ENCODE peak calls at places on chromosome 13, in five cellular contexts. E is SK-N-SH, T is GM12878, H is HepG2, S is HCT116. F is an unnamed sample.

GRCh38 chr13:25397763-25398162 is 26.0 kb downstream of the ATP8A2 start:
- DNase-seq in H (no peak), S (no peak), E (no peak), T (no peak), F (no peak)

GRCh38 chr13:100139822-100140221 is 50.9 kb downstream of the PCCA start:
- DNase-seq in E (no peak), H (peak; percentile 20), T (no peak), S (no peak), F (no peak)

GRCh38 chr13:110560606-110561334 is 752 bp downstream of the RAB20 start:
- DNase-seq in H (peak; percentile 49), E (peak; percentile 71), S (no peak), T (no peak), F (no peak)

GRCh38 chr13:40024578-40024952 is 369.1 kb downstream of the COG6 start:
- DNase-seq in T (no peak), E (no peak), H (no peak), S (no peak), F (no peak)

GRCh38 chr13:96822900-96823299 is 171.4 kb downstream of the OXGR1 start:
- DNase-seq in S (peak; percentile 54), E (peak; percentile 37), T (no peak), H (peak; percentile 50), F (peak; percentile 17)

GRCh38 chr13:41835871-41836270 is 125.0 kb downstream of the VWA8 start:
- DNase-seq in E (peak; percentile 49), H (no peak), S (no peak), T (no peak), F (no peak)

GRCh38 chr13:62185631-62186256 is 770.1 kb upstream of the PCDH20 start:
- DNase-seq in T (no peak), H (no peak), E (no peak), S (no peak), F (no peak)

GRCh38 chr13:33251131-33251629 is 34.4 kb downstream of the STARD13 start:
- DNase-seq in E (peak; percentile 54), H (no peak), S (peak; percentile 31), T (peak; percentile 41), F (no peak)

GRCh38 chr13:38951525-38952313 is 38.9 kb downstream of the STOML3 start:
- DNase-seq in H (no peak), S (no peak), T (no peak), E (no peak), F (no peak)

GRCh38 chr13:103324641-103325040 is 258.4 kb upstream of the SLC10A2 start:
- DNase-seq in S (no peak), E (peak; percentile 9), T (no peak), H (no peak), F (no peak)

GRCh38 chr13:43934273-43934672 is 54.6 kb downstream of the LACC1 start:
- DNase-seq in H (no peak), S (no peak), T (no peak), E (no peak), F (no peak)

GRCh38 chr13:114009590-114010400 is 35.9 kb upstream of the C13orf46 start:
- DNase-seq in E (no peak), T (no peak), H (no peak), S (no peak), F (no peak)

GRCh38 chr13:98171806-98172569 is 5.1 kb downstream of the RNF113B start:
- DNase-seq in S (no peak), T (no peak), E (peak; percentile 79), H (no peak), F (no peak)

GRCh38 chr13:62250501-62251175 is 835.0 kb upstream of the PCDH20 start:
- DNase-seq in T (no peak), H (no peak), S (no peak), E (no peak), F (no peak)

GRCh38 chr13:21395953-21396352 is 63.1 kb downstream of the ZDHHC20 start:
- DNase-seq in H (no peak), T (no peak), E (no peak), S (no peak), F (no peak)

GRCh38 chr13:21402586-21403307 is 56.4 kb downstream of the ZDHHC20 start:
- DNase-seq in E (no peak), T (no peak), S (peak; percentile 22), H (peak; percentile 67), F (no peak)

GRCh38 chr13:21405309-21405708 is 53.8 kb downstream of the ZDHHC20 start:
- DNase-seq in T (no peak), S (no peak), E (no peak), H (no peak), F (no peak)

GRCh38 chr13:21399741-21400140 is 59.4 kb downstream of the ZDHHC20 start:
- DNase-seq in H (no peak), S (peak; percentile 28), E (no peak), T (no peak), F (no peak)
- TF ChIP-seq ZBTB33 in H (no peak), S (no peak), E (no peak), T (no peak), F (no peak)

DNA sequence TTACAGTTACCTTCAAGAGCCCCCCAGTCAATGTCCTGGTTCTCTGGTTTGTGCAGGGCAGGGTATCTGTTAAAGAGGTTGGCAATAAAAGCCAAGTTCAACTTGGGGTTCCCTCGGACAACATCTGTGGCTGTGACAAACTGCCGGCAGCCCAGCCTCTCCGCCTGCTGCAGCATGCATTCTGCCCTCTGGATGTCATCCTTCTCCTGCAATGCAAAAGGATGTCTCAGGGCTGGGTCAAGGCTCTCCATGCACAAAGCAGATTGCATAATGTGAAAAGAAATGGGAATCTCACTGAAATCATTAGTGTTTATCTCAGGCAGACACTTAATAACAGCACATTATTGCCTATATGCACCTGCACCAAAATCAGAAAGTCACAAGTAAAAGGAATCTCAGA is 35.1 kb downstream of the LCP1 start:
- DNase-seq in E (peak; percentile 42), H (peak; percentile 56), T (no peak), S (no peak), F (no peak)
- TF ChIP-seq CTCF in E (peak; percentile 31), H (peak; percentile 91), T (no peak), S (peak; percentile 30), F (no peak)

DNA sequence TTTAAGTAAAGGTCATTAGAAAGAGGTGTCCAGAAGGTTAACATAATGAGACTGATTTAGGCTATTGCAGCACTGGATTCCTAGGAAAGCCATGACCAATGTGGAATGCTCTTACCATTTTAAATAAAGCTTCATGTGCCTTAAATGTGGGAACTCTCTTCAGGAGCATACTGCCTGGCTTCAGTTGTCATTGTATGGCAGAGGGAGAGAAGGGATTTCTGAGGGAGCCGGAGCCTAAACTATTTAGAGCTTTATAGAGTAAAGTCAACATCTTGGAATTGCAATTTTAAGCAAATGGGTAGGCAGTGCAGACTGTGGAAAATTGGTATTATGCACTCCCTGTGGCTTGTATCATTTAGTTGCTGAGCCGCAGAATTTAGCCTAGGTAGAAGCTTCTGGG is 2041.4 kb downstream of the PCDH9 start:
- DNase-seq in T (no peak), E (no peak), H (no peak), S (no peak), F (no peak)
- TF ChIP-seq ZBTB33 in T (no peak), E (no peak), H (no peak), S (no peak), F (no peak)

DNA sequence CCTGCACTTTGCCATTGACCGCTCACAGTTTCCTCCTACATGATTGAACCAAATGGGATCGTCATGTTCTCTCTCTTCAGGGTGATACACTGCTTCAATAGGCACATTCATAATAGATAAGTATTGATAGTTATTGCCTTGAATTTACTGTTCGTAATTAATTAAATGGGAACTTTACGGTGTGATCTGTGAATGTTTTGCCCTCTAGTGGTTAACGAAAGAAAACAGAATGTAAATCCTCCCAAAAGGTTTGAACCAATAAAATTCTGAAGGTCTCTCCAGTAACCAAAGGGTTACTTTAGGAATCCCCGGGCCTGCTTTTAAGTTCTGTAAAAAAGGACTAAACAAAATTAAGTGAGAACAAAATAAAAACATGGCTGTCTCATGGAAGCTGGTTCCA is 389.3 kb downstream of the DACH1 start:
- DNase-seq in T (no peak), H (no peak), E (no peak), S (peak; percentile 1), F (no peak)
- TF ChIP-seq CTCF in T (peak; percentile 31), H (peak; percentile 26), E (peak; percentile 54), S (peak; percentile 57), F (no peak)

F was measured in K562.